ENCODE peak calls at places on chromosomes 5 and 9, in four cellular contexts. V is esophagus squamous epithelium, O is A549, D is HCT116. I is an unnamed sample.
A peak's percentile ranks its signal among the peaks of the same experiment; 100 is the strongest.

GRCh38 chr9:7782390-7783120 is 17.0 kb downstream of the DMAC1 start:
- DNase-seq in V (no peak), O (no peak), D (no peak), I (no peak)

GRCh38 chr5:89028579-89029272 is 145.7 kb upstream of the MEF2C start:
- DNase-seq in V (no peak), O (no peak), D (peak; percentile 18), I (no peak)

GRCh38 chr5:114361724-114362196 is at the start of gene KCNN2:
- DNase-seq in V (no peak), O (peak; percentile 45), D (no peak), I (peak; percentile 86)

GRCh38 chr9:36867672-36868471 is 166.2 kb downstream of the PAX5 start:
- DNase-seq in V (no peak), O (no peak), D (no peak), I (no peak)

GRCh38 chr5:172511952-172512351 is 57.6 kb upstream of the SH3PXD2B start:
- DNase-seq in V (no peak), O (no peak), D (no peak), I (no peak)

GRCh38 chr9:121718063-121718462 is 66.6 kb downstream of the DAB2IP start:
- DNase-seq in V (no peak), O (no peak), D (no peak), I (peak; percentile 53)

GRCh38 chr9:254516-254915 is 39.9 kb downstream of the DOCK8 start:
- DNase-seq in V (no peak), O (no peak), D (no peak), I (no peak)

GRCh38 chr9:99027414-99027813 is 77.5 kb upstream of the TGFBR1 start:
- DNase-seq in V (no peak), O (no peak), D (no peak), I (no peak)

GRCh38 chr9:131011274-131012022 is 2.5 kb downstream of the LAMC3 start:
- DNase-seq in V (no peak), O (no peak), D (no peak), I (peak; percentile 28)

GRCh38 chr5:167899490-167899889 is 392.0 kb upstream of the WWC1 start:
- DNase-seq in V (no peak), O (no peak), D (no peak), I (no peak)

GRCh38 chr9:134206317-134207300 is 42.2 kb upstream of the RNU6ATAC start:
- DNase-seq in V (no peak), O (no peak), D (no peak), I (peak; percentile 55)

GRCh38 chr5:143687604-143688003 is 124.4 kb upstream of the HMHB1 start:
- DNase-seq in V (no peak), O (no peak), D (no peak), I (no peak)

GRCh38 chr9:133370680-133371079 is 5.2 kb downstream of the SURF4 start:
- DNase-seq in V (no peak), O (no peak), D (no peak), I (no peak)

GRCh38 chr5:59065551-59065950 is 482.7 kb downstream of the RAB3C start:
- DNase-seq in V (no peak), O (no peak), D (no peak), I (no peak)

GRCh38 chr5:144815131-144815530 is 644.5 kb downstream of the KCTD16 start:
- DNase-seq in V (no peak), O (no peak), D (no peak), I (no peak)

GRCh38 chr9:106677374-106677773 is 185.6 kb upstream of the ZNF462 start:
- DNase-seq in V (no peak), O (no peak), D (no peak), I (no peak)

GRCh38 chr5:42021119-42021518 is 96.0 kb downstream of the FBXO4 start:
- DNase-seq in V (no peak), O (no peak), D (no peak), I (no peak)

GRCh38 chr5:58891072-58891970 is 308.4 kb downstream of the RAB3C start:
- DNase-seq in V (no peak), O (peak; percentile 95), D (peak; percentile 33), I (peak; percentile 89)

GRCh38 chr5:61866930-61867329 is 439.1 kb upstream of the KIF2A start:
- DNase-seq in V (no peak), O (peak; percentile 6), D (peak; percentile 12), I (no peak)

GRCh38 chr9:116482740-116483139 is 204.4 kb upstream of the TRIM32 start:
- DNase-seq in V (no peak), O (no peak), D (no peak), I (peak; percentile 57)

GRCh38 chr9:130446111-130446861 is 1.5 kb downstream of the ASS1 start:
- DNase-seq in V (no peak), O (no peak), D (no peak), I (peak; percentile 95)

GRCh38 chr5:133404724-133405123 is 207.6 kb downstream of the FSTL4 start:
- DNase-seq in V (no peak), O (peak; percentile 12), D (no peak), I (no peak)

GRCh38 chr9:69535911-69536310 is 136.3 kb downstream of the APBA1 start:
- DNase-seq in V (no peak), O (no peak), D (no peak), I (no peak)

GRCh38 chr5:10856071-10856470 is 95.0 kb upstream of the DAP start:
- DNase-seq in V (no peak), O (no peak), D (no peak), I (no peak)
- H3K4me3 ChIP-seq in V (no peak overlapping the region), O (no peak overlapping the region), D (no peak overlapping the region), I (no peak overlapping the region)

GRCh38 chr5:16540421-16540820 is 74.8 kb upstream of the ZNF622 start:
- DNase-seq in V (no peak), O (no peak), D (no peak), I (no peak)
- H3K4me1 ChIP-seq in V (peaks cover 37% of the 10 kb centered on the region), O (peaks cover 19% of the 10 kb centered on the region), D (no peaks in the 10 kb centered on the region), I (peaks cover 17% of the 10 kb centered on the region)

DNA sequence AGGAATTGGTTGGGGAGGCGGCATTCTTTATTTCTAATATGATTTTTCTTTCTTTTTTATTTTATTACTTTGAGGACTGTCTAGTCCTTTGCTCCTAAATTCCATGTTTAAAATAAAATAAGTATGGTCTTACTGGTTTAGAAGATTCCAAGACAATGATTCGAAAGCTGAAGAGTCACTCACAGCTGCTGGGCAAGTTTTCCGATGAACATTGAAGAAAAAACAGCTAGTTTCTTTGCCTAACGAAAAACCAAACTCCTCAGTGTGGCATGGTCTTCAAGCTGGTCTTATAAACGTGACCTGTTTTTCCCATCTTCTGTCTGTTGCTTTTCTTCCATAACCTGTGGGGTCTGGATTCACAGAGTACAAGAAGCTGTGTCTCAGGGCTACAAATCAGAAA is 25.1 kb downstream of the ZNF474 start:
- DNase-seq in V (no peak), O (no peak), D (no peak), I (no peak)
- H3K4me3 ChIP-seq in V (no peak overlapping the region), O (no peak overlapping the region), D (no peak overlapping the region), I (no peak overlapping the region)

GRCh38 chr9:128094950-128095544 is 27.0 kb downstream of the SLC25A25 start:
- DNase-seq in V (no peak), O (no peak), D (no peak), I (no peak)

GRCh38 chr9:128096614-128097013 is 28.6 kb downstream of the SLC25A25 start:
- DNase-seq in V (no peak), O (no peak), D (no peak), I (no peak)

GRCh38 chr9:128098936-128099931 is 28.3 kb downstream of the PTGES2 start:
- DNase-seq in V (no peak), O (no peak), D (no peak), I (no peak)

GRCh38 chr9:128098017-128098935 is 29.3 kb downstream of the PTGES2 start:
- DNase-seq in V (peak; percentile 53), O (peak; percentile 92), D (peak; percentile 92), I (peak; percentile 94)

GRCh38 chr9:128097156-128098016 is 29.4 kb downstream of the SLC25A25 start:
- DNase-seq in V (no peak), O (no peak), D (no peak), I (peak; percentile 59)
- H3K4me1 ChIP-seq in V (peaks cover 99% of the 10 kb centered on the region), O (peaks cover 50% of the 10 kb centered on the region), D (peaks cover 63% of the 10 kb centered on the region), I (peaks cover 38% of the 10 kb centered on the region)

DNA sequence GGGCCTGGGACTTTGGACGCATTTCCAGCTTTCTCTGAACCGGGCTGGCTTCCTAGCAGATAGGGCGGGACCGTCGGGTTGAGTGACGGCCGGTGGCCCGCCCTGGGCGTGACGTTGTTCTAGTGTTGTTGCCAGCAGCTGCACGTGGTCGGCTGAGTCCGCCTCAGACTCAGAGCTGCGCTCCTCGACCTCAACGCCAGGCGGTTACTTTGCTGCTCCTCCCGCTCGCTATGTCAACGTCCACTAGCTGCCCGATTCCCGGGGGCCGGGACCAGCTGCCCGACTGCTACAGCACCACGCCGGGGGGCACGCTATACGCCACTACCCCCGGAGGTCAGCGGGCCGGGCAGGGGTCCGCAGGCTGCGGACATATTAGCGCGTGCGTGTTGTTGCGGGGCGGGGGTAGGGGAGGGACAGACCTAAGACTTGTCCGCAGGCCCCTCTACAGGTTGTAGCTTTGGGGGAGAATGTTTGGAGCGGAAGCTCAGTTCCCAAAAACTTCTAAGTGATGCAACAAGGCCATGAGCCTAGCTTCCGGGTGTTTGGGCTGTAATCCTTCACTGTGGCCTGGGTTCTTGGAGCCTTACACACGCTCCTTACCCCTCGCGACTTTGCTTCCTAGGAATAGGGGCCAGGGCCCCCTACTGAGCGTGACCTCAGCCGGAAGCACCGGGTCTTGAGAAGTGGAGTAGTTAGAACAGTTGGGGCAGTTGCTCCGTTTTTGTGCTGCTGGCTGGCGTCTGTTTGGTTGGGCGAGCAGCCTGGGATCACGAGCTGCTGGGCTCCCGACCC is at the start of gene EIF4EBP3:
- DNase-seq in V (peak; percentile 61), O (peak; percentile 87), D (peak; percentile 61), I (peak; percentile 98)
- H3K4me3 ChIP-seq in V (peak within 1 kb of the TSS; percentile 36), O (no peak within 1 kb of the TSS), D (no peak within 1 kb of the TSS), I (peak within 1 kb of the TSS; percentile 56)

DNA sequence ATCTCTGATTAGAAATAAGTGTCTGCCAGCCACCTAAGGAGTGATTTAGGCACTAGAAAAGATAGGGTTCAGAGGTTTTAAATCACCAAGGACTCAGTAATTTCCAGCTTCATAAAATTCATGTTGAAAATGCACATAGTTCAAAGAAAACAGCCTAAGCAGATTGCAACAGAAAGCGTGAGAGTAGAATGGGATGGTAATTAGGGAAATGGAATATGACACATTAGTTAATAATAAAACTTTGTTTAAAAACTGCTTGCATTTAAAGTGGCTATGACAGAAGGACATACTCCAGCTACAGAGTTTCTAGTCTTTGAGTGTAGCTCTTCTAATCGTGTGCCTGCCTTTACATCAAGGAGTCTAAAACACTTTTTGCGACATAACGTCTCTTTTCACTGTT is 490.8 kb downstream of the TLE4 start:
- DNase-seq in V (no peak), O (no peak), D (no peak), I (no peak)
- H3K4me1 ChIP-seq in V (peaks cover 8% of the 10 kb centered on the region), O (no peaks in the 10 kb centered on the region), D (no peaks in the 10 kb centered on the region), I (no peaks in the 10 kb centered on the region)

I was measured in right cardiac atrium.